ENCODE peak calls at places on chromosomes 7 and 10, in five cellular contexts. P is stomach, M is tibial artery, B is psoas muscle, J is ovary. Y is an unnamed sample.

GRCh38 chr7:100220833-100221718 is 1.3 kb downstream of the PVRIG start:
- DNase-seq in P (peak; percentile 34), M (no peak), J (no peak), B (no peak), Y (no peak)

GRCh38 chr7:134943785-134944400 is 42.4 kb upstream of the AGBL3 start:
- DNase-seq in B (no peak), M (no peak), P (no peak), J (no peak), Y (no peak)

GRCh38 chr7:84637568-84638338 is 443.2 kb upstream of the SEMA3A start:
- DNase-seq in M (no peak), J (no peak), B (no peak), P (no peak), Y (no peak)

GRCh38 chr10:132667613-132668394 is 118.1 kb downstream of the NKX6-2 start:
- DNase-seq in B (no peak), J (no peak), M (no peak), P (no peak), Y (no peak)

GRCh38 chr10:119025336-119025735 is 4.2 kb upstream of the NANOS1 start:
- DNase-seq in M (peak; percentile 56), B (peak; percentile 83), P (peak; percentile 89), J (no peak), Y (peak; percentile 87)

GRCh38 chr7:17233643-17234397 is 64.6 kb upstream of the AHR start:
- DNase-seq in B (no peak), M (no peak), P (no peak), J (no peak), Y (no peak)

GRCh38 chr10:22379059-22379458 is 33.8 kb downstream of the SPAG6 start:
- DNase-seq in B (no peak), J (no peak), M (no peak), P (no peak), Y (no peak)

GRCh38 chr7:7408001-7408770 is 127.5 kb downstream of the COL28A1 start:
- DNase-seq in B (no peak), P (peak; percentile 57), M (no peak), J (no peak), Y (no peak)

GRCh38 chr10:116590590-116591444 is at the start of gene PNLIPRP1:
- DNase-seq in M (no peak), B (no peak), J (no peak), P (no peak), Y (no peak)

GRCh38 chr10:110962443-110962842 is 43.0 kb downstream of the SHOC2 start:
- DNase-seq in J (no peak), P (no peak), M (no peak), B (no peak), Y (no peak)

GRCh38 chr7:92588561-92588960 is 1.6 kb downstream of the FAM133B start:
- DNase-seq in M (no peak), J (no peak), P (no peak), B (no peak), Y (no peak)

GRCh38 chr7:42070068-42070467 is 166.9 kb downstream of the GLI3 start:
- DNase-seq in P (no peak), M (no peak), J (no peak), B (no peak), Y (no peak)

GRCh38 chr10:5951721-5952407 is 25.5 kb downstream of the IL15RA start:
- DNase-seq in P (no peak), M (no peak), J (peak; percentile 12), B (no peak), Y (no peak)

GRCh38 chr7:157465597-157466348 is 129.0 kb downstream of the DNAJB6 start:
- DNase-seq in M (no peak), P (peak; percentile 24), B (no peak), J (no peak), Y (no peak)

GRCh38 chr10:13139150-13139549 is 22.2 kb upstream of the MCM10 start:
- DNase-seq in M (no peak), J (no peak), B (no peak), P (no peak), Y (no peak)

GRCh38 chr7:37234928-37235327 is 213.7 kb downstream of the ELMO1 start:
- DNase-seq in M (no peak), B (no peak), P (no peak), J (no peak), Y (no peak)

GRCh38 chr10:34689053-34689452 is 126.0 kb downstream of the PARD3 start:
- DNase-seq in M (peak; percentile 35), B (no peak), J (no peak), P (no peak), Y (no peak)

GRCh38 chr10:86592413-86592812 is 61.9 kb upstream of the OPN4 start:
- DNase-seq in B (no peak), J (no peak), M (no peak), P (peak; percentile 55), Y (no peak)

GRCh38 chr10:105971460-105971859 is 1193.0 kb downstream of the SORCS1 start:
- DNase-seq in P (no peak), M (no peak), J (no peak), B (no peak), Y (no peak)

GRCh38 chr10:33461295-33461640 is 126.8 kb upstream of the NRP1 start:
- DNase-seq in M (no peak), B (no peak), J (no peak), P (no peak), Y (no peak)

GRCh38 chr7:157234271-157234670 is 95.5 kb downstream of the UBE3C start:
- DNase-seq in P (no peak), J (no peak), M (no peak), B (no peak), Y (no peak)

GRCh38 chr10:3154661-3155060 is 17.9 kb downstream of the PITRM1 start:
- DNase-seq in B (no peak), P (no peak), J (no peak), M (no peak), Y (no peak)

GRCh38 chr7:100837099-100837836 is 9.9 kb upstream of the EPHB4 start:
- DNase-seq in B (peak; percentile 91), M (peak; percentile 88), P (peak; percentile 90), J (peak; percentile 92), Y (peak; percentile 95)

GRCh38 chr7:117132385-117133120 is 179.3 kb downstream of the ST7 start:
- DNase-seq in B (no peak), M (no peak), J (no peak), P (no peak), Y (no peak)

GRCh38 chr10:67837519-67838314 is at the start of gene DNAJC12:
- DNase-seq in P (no peak), B (no peak), M (no peak), J (no peak), Y (no peak)

GRCh38 chr7:27364344-27364758 is 121.7 kb downstream of the EVX1 start:
- DNase-seq in J (peak; percentile 86), M (peak; percentile 72), B (peak; percentile 82), P (peak; percentile 27), Y (peak; percentile 37)

GRCh38 chr10:97596101-97597055 is 6.9 kb downstream of the C10orf62 start:
- DNase-seq in J (peak; percentile 58), P (no peak), M (peak; percentile 82), B (peak; percentile 63), Y (no peak)

GRCh38 chr10:56785292-56785691 is 424.2 kb upstream of the ZWINT start:
- DNase-seq in M (no peak), J (no peak), B (no peak), P (no peak), Y (no peak)

GRCh38 chr10:519055-519715 is 170.3 kb downstream of the DIP2C start:
- DNase-seq in J (no peak), M (no peak), P (no peak), B (no peak), Y (no peak)

GRCh38 chr10:515674-516073 is 173.8 kb downstream of the DIP2C start:
- DNase-seq in B (no peak), M (no peak), J (no peak), P (no peak), Y (no peak)

GRCh38 chr10:516766-517165 is 172.7 kb downstream of the DIP2C start:
- DNase-seq in J (no peak), B (no peak), P (no peak), M (no peak), Y (no peak)

GRCh38 chr10:517872-518475 is 171.5 kb downstream of the DIP2C start:
- DNase-seq in J (no peak), P (no peak), M (no peak), B (peak; percentile 13), Y (no peak)

DNA sequence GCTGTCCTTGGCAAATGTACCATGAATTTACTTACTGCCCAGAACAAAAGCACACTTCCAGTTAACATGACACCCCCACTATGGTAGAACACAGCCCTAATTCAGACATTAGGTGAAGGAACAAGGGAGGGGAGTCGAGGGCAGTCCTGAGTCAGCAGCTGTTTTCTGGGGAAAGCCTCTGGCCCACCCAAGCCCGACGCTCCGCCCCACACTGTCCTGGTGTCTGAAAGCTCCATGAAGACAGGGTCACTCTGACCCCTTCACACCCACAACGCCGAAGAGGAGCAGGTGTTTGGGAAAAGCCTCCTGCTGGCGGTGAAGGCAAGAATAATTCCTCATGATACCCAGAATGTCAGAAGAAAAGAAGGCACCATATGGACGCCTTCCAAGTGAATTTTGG is 172.2 kb downstream of the DIP2C start:
- DNase-seq in M (no peak), P (no peak), B (no peak), J (no peak), Y (no peak)
- H3K4me1 ChIP-seq in M (no peaks in the 10 kb centered on the region), P (peaks cover 44% of the 10 kb centered on the region), B (peaks cover 32% of the 10 kb centered on the region), J (peaks cover 9% of the 10 kb centered on the region), Y (peaks cover 15% of the 10 kb centered on the region)

GRCh38 chr10:48834189-48834965 is 105.3 kb downstream of the LRRC18 start:
- DNase-seq in B (no peak), M (no peak), J (no peak), P (no peak), Y (no peak)
- H3K4me1 ChIP-seq in B (no peaks in the 10 kb centered on the region), M (no peaks in the 10 kb centered on the region), J (no peaks in the 10 kb centered on the region), P (no peaks in the 10 kb centered on the region), Y (peaks cover 19% of the 10 kb centered on the region)

GRCh38 chr10:73494213-73494612 is 1.6 kb downstream of the PPP3CB start:
- DNase-seq in B (no peak), M (no peak), J (no peak), P (no peak), Y (no peak)
- H3K4me1 ChIP-seq in B (peaks cover 54% of the 10 kb centered on the region), M (no peaks in the 10 kb centered on the region), J (peaks cover 6% of the 10 kb centered on the region), P (peaks cover 69% of the 10 kb centered on the region), Y (peaks cover 48% of the 10 kb centered on the region)

GRCh38 chr10:63143984-63144383 is 10.9 kb downstream of the NRBF2 start:
- DNase-seq in M (no peak), J (no peak), B (no peak), P (no peak), Y (no peak)

GRCh38 chr10:63150745-63151144 is 17.6 kb downstream of the NRBF2 start:
- DNase-seq in M (no peak), B (no peak), P (no peak), J (no peak), Y (no peak)

GRCh38 chr10:63146503-63146902 is 13.4 kb downstream of the NRBF2 start:
- DNase-seq in M (no peak), J (no peak), P (no peak), B (no peak), Y (no peak)

GRCh38 chr10:63142136-63142535 is 9.0 kb downstream of the NRBF2 start:
- DNase-seq in B (no peak), J (no peak), M (no peak), P (no peak), Y (no peak)

DNA sequence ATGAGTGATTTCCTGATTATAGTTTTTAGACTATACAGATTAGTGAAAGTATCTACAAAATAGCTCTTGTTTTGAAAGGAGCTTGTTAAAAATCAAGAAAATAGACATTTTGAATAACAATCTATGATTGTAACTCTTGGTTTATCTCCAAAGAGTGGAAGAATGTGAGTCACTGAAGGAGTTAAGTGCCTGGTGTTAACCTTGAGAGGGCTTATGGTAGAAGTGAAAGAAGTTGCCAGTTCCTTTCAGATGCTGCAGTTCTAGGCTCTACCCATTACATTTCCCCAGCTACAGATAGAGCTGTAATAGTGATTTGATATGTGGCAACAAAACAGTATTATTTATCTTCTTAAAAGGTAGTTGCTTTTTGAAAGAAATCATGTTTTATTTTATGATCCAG is 12.7 kb downstream of the NRBF2 start:
- DNase-seq in B (no peak), M (no peak), P (no peak), J (no peak), Y (no peak)
- H3K4me1 ChIP-seq in B (peaks cover 45% of the 10 kb centered on the region), M (no peaks in the 10 kb centered on the region), P (peaks cover 23% of the 10 kb centered on the region), J (no peaks in the 10 kb centered on the region), Y (peaks cover 26% of the 10 kb centered on the region)